ENCODE peak calls at places on chromosomes 2 and 18, in ten cellular contexts. S, Y, F, D, P, A, E, U, G and W are unnamed samples.

GRCh38 chr2:28606986-28607441 is 111.2 kb downstream of the PLB1 start:
- DNase-seq in S (peak), Y (no peak), F (peak), D (peak), P (peak), A (no peak), E (no peak), U (peak), G (no peak), W (no peak)

GRCh38 chr2:112048887-112049286 is 6.2 kb upstream of the TMEM87B start:
- DNase-seq in S (peak), Y (no peak), F (peak), D (peak), P (peak), A (no peak), E (peak), U (no peak), G (peak), W (no peak)

GRCh38 chr2:225233234-225233633 is 166.3 kb upstream of the NYAP2 start:
- DNase-seq in S (no peak), Y (no peak), F (peak), D (no peak), P (no peak), A (no peak), E (no peak), U (no peak), G (peak), W (no peak)

GRCh38 chr2:99660616-99661416 is 171.0 kb upstream of the REV1 start:
- DNase-seq in S (no peak), Y (peak), F (no peak), D (no peak), P (no peak), A (no peak), E (no peak), U (no peak), G (no peak), W (no peak)

GRCh38 chr18:62606106-62606505 is 83.3 kb downstream of the ZCCHC2 start:
- DNase-seq in S (no peak), Y (peak), F (peak), D (no peak), P (no peak), A (no peak), E (no peak), U (no peak), G (no peak), W (no peak)

GRCh38 chr2:36376992-36377738 is 21.6 kb downstream of the CRIM1 start:
- DNase-seq in S (no peak), Y (peak), F (no peak), D (no peak), P (no peak), A (peak), E (no peak), U (no peak), G (no peak), W (no peak)

GRCh38 chr2:121359937-121360565 is 75.0 kb upstream of the TFCP2L1 start:
- DNase-seq in S (no peak), Y (no peak), F (no peak), D (peak), P (no peak), A (no peak), E (no peak), U (no peak), G (no peak), W (no peak)

GRCh38 chr2:178193823-178194599 is at the start of gene OSBPL6:
- DNase-seq in S (peak), Y (peak), F (peak), D (peak), P (peak), A (peak), E (peak), U (peak), G (peak), W (no peak)

DNA sequence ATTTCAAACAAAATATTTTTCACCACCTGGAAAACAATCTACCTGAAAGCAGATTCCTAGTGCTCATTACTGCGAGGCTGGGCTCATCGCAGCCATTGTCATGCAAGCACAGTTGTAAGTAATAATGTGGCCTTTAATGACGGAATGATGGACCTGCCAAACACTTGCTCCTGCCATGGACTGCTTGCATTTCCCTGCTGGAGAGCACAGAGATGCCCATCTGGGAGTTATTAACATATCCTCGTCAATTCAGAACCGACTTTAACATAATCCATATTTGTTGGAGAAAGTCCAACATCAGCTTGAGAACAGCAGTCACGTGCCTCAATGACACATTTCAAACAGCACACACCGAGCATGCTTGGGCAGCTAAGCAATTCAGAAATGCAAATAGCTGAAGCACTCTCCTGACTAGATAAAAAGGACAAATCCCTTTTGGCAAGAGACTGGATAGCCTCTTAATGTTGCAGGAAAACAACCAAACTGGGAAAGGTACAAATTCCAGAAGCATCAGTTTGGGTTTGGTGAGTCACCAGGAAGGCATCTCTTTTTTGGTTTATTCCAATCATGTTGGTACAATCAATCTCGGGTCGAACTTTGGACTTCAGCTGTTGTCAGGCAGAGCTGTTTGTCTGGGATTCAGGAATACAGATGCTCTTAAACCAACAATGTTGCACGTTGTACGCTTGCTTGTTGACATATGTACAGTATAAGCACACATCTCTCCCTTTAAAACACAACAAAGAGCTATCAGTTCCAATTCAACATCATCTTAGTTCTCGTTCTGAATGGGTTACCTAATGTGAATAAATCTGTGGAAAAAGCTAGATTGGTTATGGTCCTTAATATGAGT is 395.9 kb downstream of the LNPK start:
- DNase-seq in S (peak), Y (no peak), F (no peak), D (no peak), P (no peak), A (no peak), E (no peak), U (no peak), G (no peak), W (peak)
- H3K4me3 ChIP-seq in S (no peak), Y (no peak), F (no peak), D (no peak), P (no peak), A (no peak), E (no peak), U (no peak), G (no peak), W (no peak)

DNA sequence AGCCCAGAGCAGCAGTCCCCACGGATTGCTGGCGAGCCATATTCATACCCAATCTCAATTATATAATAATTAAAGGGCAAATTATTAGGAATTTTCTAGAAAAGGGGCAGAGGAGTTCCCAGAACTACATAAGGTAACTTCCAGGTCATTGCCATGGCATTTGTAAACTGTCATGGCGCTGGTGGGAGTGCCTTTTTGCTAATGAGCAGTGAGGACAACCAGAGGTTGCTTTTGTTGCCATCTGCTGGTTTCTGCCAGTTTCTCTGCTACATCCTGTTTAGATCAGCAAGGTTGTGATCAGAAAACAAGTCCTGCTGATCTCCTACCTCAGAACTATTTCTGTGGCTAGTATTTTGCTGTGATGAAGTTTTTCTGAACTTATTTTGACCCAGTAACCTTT is 159.8 kb upstream of the PIEZO2 start:
- DNase-seq in S (no peak), Y (no peak), F (no peak), D (peak), P (no peak), A (no peak), E (peak), U (no peak), G (no peak), W (peak)
- TF ChIP-seq CTCF in S (peak), Y (no peak), F (peak), D (peak), P (no peak), A (no peak), E (peak), U (no peak), G (peak), W (peak)

GRCh38 chr18:21069468-21069867 is 42.1 kb downstream of the ROCK1 start:
- DNase-seq in S (no peak), Y (no peak), F (no peak), D (no peak), P (no peak), A (no peak), E (no peak), U (no peak), G (no peak), W (no peak)
- H3K4me3 ChIP-seq in S (no peak), Y (no peak), F (no peak), D (no peak), P (no peak), A (no peak), E (no peak), U (no peak), G (no peak), W (no peak)

DNA sequence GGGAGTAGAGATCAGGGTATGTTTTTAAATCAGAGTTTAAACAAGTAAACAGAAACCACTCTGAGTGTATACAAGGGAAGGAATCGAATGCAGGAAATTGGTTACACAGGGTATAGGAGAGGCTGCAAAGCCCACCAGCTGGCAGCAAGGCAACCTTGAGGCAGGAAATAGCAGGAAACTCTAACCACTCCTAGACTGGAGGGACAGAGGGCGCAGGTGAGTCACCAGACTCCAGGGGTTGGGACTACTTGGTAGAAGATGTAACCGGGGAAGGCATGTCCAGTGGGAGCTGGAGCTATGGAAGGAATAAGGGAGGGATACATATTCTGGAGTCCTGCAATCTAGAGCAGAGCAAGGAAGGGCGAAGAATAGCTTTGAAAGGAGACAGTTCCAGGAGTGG is 152.3 kb downstream of the MEIS1 start:
- DNase-seq in S (peak), Y (no peak), F (no peak), D (no peak), P (peak), A (no peak), E (no peak), U (no peak), G (no peak), W (no peak)
- TF ChIP-seq CTCF in S (peak), Y (no peak), F (no peak), D (peak), P (peak), A (peak), E (no peak), U (no peak), G (no peak), W (peak)

GRCh38 chr18:21364471-21364870 is 122.4 kb downstream of the GREB1L start:
- DNase-seq in S (no peak), Y (no peak), F (no peak), D (no peak), P (peak), A (no peak), E (no peak), U (no peak), G (no peak), W (no peak)
- H3K4me3 ChIP-seq in S (no peak), Y (no peak), F (no peak), D (no peak), P (peak), A (no peak), E (no peak), U (no peak), G (no peak), W (no peak)

DNA sequence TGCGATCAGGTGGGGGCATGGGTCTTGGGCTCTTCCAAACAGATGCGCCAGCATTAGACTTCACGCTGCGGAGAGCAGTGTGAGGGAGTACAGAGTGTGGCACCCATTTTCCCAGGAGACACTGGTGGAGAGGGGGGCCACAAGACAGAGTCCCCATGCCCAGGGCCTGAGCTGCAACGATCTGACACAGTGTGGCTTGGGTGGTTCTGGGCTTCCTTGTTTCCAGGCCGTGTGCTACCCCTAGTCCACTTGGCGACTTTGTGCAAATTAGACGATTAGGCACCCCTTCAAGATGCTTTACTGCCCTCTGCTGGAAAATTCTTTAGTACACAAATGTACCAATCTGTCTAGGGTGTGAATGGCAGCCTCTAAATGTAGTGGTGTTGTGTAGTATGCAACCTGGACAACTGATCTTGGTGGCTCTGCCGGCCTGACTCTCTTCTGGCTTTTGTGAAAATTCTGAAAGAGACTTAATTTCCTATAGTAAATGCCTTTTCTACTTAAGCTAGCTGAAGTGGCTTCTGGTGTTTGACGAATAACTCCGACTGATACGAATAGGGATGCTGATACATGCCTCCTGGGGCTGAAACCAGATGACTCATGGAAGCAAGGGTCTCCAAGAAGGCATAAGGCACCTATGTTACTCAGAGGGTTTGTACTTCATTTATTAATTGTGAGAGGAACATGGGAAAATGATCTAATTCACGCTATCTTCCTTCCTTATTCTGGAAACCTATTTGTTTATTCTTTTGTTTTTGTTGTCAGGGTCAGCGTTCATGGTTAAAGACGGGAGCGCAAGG is 92.3 kb upstream of the SMAD2 start:
- DNase-seq in S (peak), Y (peak), F (peak), D (peak), P (peak), A (no peak), E (peak), U (no peak), G (no peak), W (peak)
- TF ChIP-seq CTCF in S (peak), Y (no peak), F (peak), D (peak), P (peak), A (peak), E (peak), U (peak), G (peak), W (peak)

GRCh38 chr2:235668782-235669181 is 174.9 kb downstream of the AGAP1 start:
- DNase-seq in S (no peak), Y (peak), F (no peak), D (no peak), P (no peak), A (no peak), E (no peak), U (no peak), G (no peak), W (no peak)
- H3K4me3 ChIP-seq in S (no peak), Y (no peak), F (no peak), D (no peak), P (peak), A (no peak), E (no peak), U (no peak), G (no peak), W (no peak)

GRCh38 chr2:88687384-88687783 is 4.1 kb upstream of the RPIA start:
- DNase-seq in S (no peak), Y (no peak), F (no peak), D (no peak), P (no peak), A (no peak), E (no peak), U (no peak), G (no peak), W (no peak)

GRCh38 chr2:88692187-88692586 is 714 bp downstream of the RPIA start:
- DNase-seq in S (peak), Y (peak), F (no peak), D (peak), P (no peak), A (peak), E (peak), U (no peak), G (no peak), W (no peak)

GRCh38 chr2:88694015-88694414 is 2.5 kb downstream of the RPIA start:
- DNase-seq in S (no peak), Y (no peak), F (no peak), D (no peak), P (no peak), A (no peak), E (no peak), U (no peak), G (no peak), W (no peak)

GRCh38 chr2:88691339-88692183 is at the start of gene RPIA:
- DNase-seq in S (peak), Y (peak), F (peak), D (peak), P (peak), A (peak), E (peak), U (peak), G (peak), W (peak)

GRCh38 chr2:88690591-88691338 is 708 bp upstream of the RPIA start:
- DNase-seq in S (peak), Y (peak), F (no peak), D (peak), P (no peak), A (peak), E (peak), U (no peak), G (no peak), W (no peak)
- TF ChIP-seq CTCF in S (no peak), Y (no peak), F (peak), D (no peak), P (peak), A (no peak), E (peak), U (peak), G (peak), W (no peak)

DNA sequence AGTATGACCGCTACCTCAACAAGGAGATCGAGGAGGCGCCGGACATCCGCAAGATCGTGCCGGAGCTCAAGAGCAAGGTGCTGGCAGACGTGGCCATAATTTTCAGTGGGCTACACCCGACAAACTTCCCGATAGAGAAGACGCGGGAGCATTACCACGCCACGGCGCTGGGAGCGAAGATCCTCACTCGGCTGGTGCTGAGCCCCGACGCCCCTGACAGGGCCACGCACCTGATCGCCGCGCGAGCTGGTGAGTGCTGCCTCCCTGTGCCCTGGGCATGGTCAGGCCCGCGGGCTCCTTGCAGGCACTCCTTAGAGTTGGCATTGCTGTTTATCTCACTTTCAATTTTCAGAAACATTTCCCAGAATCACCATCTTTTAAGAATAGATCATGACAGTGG is 35.7 kb downstream of the CTDP1 start:
- DNase-seq in S (no peak), Y (no peak), F (no peak), D (no peak), P (no peak), A (no peak), E (no peak), U (no peak), G (no peak), W (no peak)
- H3K4me3 ChIP-seq in S (no peak), Y (no peak), F (no peak), D (no peak), P (no peak), A (no peak), E (no peak), U (no peak), G (no peak), W (no peak)